ENCODE peak calls at places on chromosomes 16 and 17, in eight cellular contexts. One of them, this sample, is unnamed.

GRCh38 chr16:2748757-2749455 is 3.5 kb upstream of the SRRM2 start:
- DNase-seq in LNCaP clone FGC: no peak
- DNase-seq in CD4-positive, alpha-beta memory T cell: no peak
- DNase-seq in trophoblast cell: no peak
- DNase-seq in foreskin fibroblast: no peak
- DNase-seq in skeletal muscle cell: no peak
- DNase-seq in astrocyte of the spinal cord: no peak
- DNase-seq in adipocyte: no peak
- DNase-seq in this sample: no peak

GRCh38 chr17:45312477-45313418 is 4.1 kb downstream of the MAP3K14 start:
- DNase-seq in LNCaP clone FGC: no peak
- DNase-seq in CD4-positive, alpha-beta memory T cell: peak; percentile 30
- DNase-seq in trophoblast cell: peak; percentile 10
- DNase-seq in foreskin fibroblast: no peak
- DNase-seq in skeletal muscle cell: no peak
- DNase-seq in astrocyte of the spinal cord: no peak
- DNase-seq in adipocyte: no peak
- DNase-seq in this sample: no peak

GRCh38 chr17:48471807-48472484 is 41.9 kb upstream of the SKAP1 start:
- DNase-seq in LNCaP clone FGC: no peak
- DNase-seq in CD4-positive, alpha-beta memory T cell: no peak
- DNase-seq in trophoblast cell: no peak
- DNase-seq in foreskin fibroblast: no peak
- DNase-seq in skeletal muscle cell: no peak
- DNase-seq in astrocyte of the spinal cord: no peak
- DNase-seq in adipocyte: no peak
- DNase-seq in this sample: no peak

GRCh38 chr16:50335198-50335958 is 33.4 kb downstream of the BRD7 start:
- DNase-seq in LNCaP clone FGC: no peak
- DNase-seq in CD4-positive, alpha-beta memory T cell: peak; percentile 71
- DNase-seq in trophoblast cell: peak; percentile 55
- DNase-seq in foreskin fibroblast: no peak
- DNase-seq in skeletal muscle cell: no peak
- DNase-seq in astrocyte of the spinal cord: no peak
- DNase-seq in adipocyte: no peak
- DNase-seq in this sample: no peak

GRCh38 chr17:82246365-82247174 is 17.7 kb downstream of the SLC16A3 start:
- DNase-seq in LNCaP clone FGC: no peak
- DNase-seq in CD4-positive, alpha-beta memory T cell: no peak
- DNase-seq in trophoblast cell: peak; percentile 49
- DNase-seq in foreskin fibroblast: no peak
- DNase-seq in skeletal muscle cell: no peak
- DNase-seq in astrocyte of the spinal cord: peak; percentile 81
- DNase-seq in adipocyte: no peak
- DNase-seq in this sample: no peak

GRCh38 chr17:80957461-80957941 is 34.1 kb upstream of the CHMP6 start:
- DNase-seq in LNCaP clone FGC: no peak
- DNase-seq in CD4-positive, alpha-beta memory T cell: no peak
- DNase-seq in trophoblast cell: no peak
- DNase-seq in foreskin fibroblast: no peak
- DNase-seq in skeletal muscle cell: no peak
- DNase-seq in astrocyte of the spinal cord: no peak
- DNase-seq in adipocyte: no peak
- DNase-seq in this sample: no peak

GRCh38 chr17:66304304-66305174 is 2.1 kb downstream of the PRKCA start:
- DNase-seq in LNCaP clone FGC: no peak
- DNase-seq in CD4-positive, alpha-beta memory T cell: peak; percentile 20
- DNase-seq in trophoblast cell: no peak
- DNase-seq in foreskin fibroblast: no peak
- DNase-seq in skeletal muscle cell: no peak
- DNase-seq in astrocyte of the spinal cord: peak; percentile 42
- DNase-seq in adipocyte: peak; percentile 41
- DNase-seq in this sample: no peak

GRCh38 chr16:12781777-12782176 is 21.9 kb downstream of the CPPED1 start:
- DNase-seq in LNCaP clone FGC: no peak
- DNase-seq in CD4-positive, alpha-beta memory T cell: no peak
- DNase-seq in trophoblast cell: no peak
- DNase-seq in foreskin fibroblast: no peak
- DNase-seq in skeletal muscle cell: no peak
- DNase-seq in astrocyte of the spinal cord: no peak
- DNase-seq in adipocyte: no peak
- DNase-seq in this sample: no peak

GRCh38 chr17:79027925-79028491 is 4.0 kb downstream of the C1QTNF1 start:
- DNase-seq in LNCaP clone FGC: no peak
- DNase-seq in CD4-positive, alpha-beta memory T cell: no peak
- DNase-seq in trophoblast cell: no peak
- DNase-seq in foreskin fibroblast: peak; percentile 65
- DNase-seq in skeletal muscle cell: no peak
- DNase-seq in astrocyte of the spinal cord: no peak
- DNase-seq in adipocyte: peak; percentile 55
- DNase-seq in this sample: no peak

DNA sequence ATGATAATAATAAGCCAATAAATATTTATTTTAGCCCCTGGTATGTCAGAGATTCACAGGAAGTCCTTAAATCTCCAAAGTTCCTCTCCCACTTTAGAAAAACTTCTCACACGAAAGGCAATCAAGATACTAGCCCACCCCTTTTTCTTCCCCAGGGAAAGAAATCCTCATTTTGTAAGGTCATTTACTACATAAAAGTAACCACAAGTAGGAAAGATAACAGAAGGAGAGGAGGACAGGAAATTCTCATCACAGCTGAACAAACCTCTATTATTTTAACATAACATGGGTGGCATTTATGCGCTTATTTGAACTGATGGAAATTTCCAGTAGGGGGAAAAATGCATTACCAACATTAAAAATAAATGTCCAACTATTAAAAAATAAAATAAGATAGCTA is 3.4 kb downstream of the FAM222B start:
- DNase-seq in LNCaP clone FGC: no peak
- DNase-seq in CD4-positive, alpha-beta memory T cell: no peak
- DNase-seq in trophoblast cell: no peak
- DNase-seq in foreskin fibroblast: no peak
- DNase-seq in skeletal muscle cell: no peak
- DNase-seq in astrocyte of the spinal cord: peak; percentile 42
- DNase-seq in adipocyte: no peak
- DNase-seq in this sample: no peak
- H3K4me3 ChIP-seq in LNCaP clone FGC: no peak overlapping the region
- H3K4me3 ChIP-seq in CD4-positive, alpha-beta memory T cell: no peak overlapping the region
- H3K4me3 ChIP-seq in trophoblast cell: no peak overlapping the region
- H3K4me3 ChIP-seq in foreskin fibroblast: no peak overlapping the region
- H3K4me3 ChIP-seq in skeletal muscle cell: no peak overlapping the region
- H3K4me3 ChIP-seq in astrocyte of the spinal cord: no peak overlapping the region
- H3K4me3 ChIP-seq in adipocyte: no peak overlapping the region
- H3K4me3 ChIP-seq in this sample: no peak overlapping the region

GRCh38 chr17:61458000-61458399 is 5.8 kb downstream of the TBX4 start:
- DNase-seq in LNCaP clone FGC: no peak
- DNase-seq in CD4-positive, alpha-beta memory T cell: no peak
- DNase-seq in trophoblast cell: no peak
- DNase-seq in foreskin fibroblast: no peak
- DNase-seq in skeletal muscle cell: no peak
- DNase-seq in astrocyte of the spinal cord: no peak
- DNase-seq in adipocyte: no peak
- DNase-seq in this sample: no peak

GRCh38 chr17:61455754-61456681 is 3.8 kb downstream of the TBX4 start:
- DNase-seq in LNCaP clone FGC: no peak
- DNase-seq in CD4-positive, alpha-beta memory T cell: no peak
- DNase-seq in trophoblast cell: no peak
- DNase-seq in foreskin fibroblast: no peak
- DNase-seq in skeletal muscle cell: no peak
- DNase-seq in astrocyte of the spinal cord: no peak
- DNase-seq in adipocyte: no peak
- DNase-seq in this sample: no peak

GRCh38 chr17:61454932-61455753 is 2.9 kb downstream of the TBX4 start:
- DNase-seq in LNCaP clone FGC: no peak
- DNase-seq in CD4-positive, alpha-beta memory T cell: no peak
- DNase-seq in trophoblast cell: no peak
- DNase-seq in foreskin fibroblast: no peak
- DNase-seq in skeletal muscle cell: no peak
- DNase-seq in astrocyte of the spinal cord: no peak
- DNase-seq in adipocyte: no peak
- DNase-seq in this sample: no peak

GRCh38 chr17:61457226-61457983 is 5.2 kb downstream of the TBX4 start:
- DNase-seq in LNCaP clone FGC: no peak
- DNase-seq in CD4-positive, alpha-beta memory T cell: no peak
- DNase-seq in trophoblast cell: no peak
- DNase-seq in foreskin fibroblast: no peak
- DNase-seq in skeletal muscle cell: no peak
- DNase-seq in astrocyte of the spinal cord: no peak
- DNase-seq in adipocyte: no peak
- DNase-seq in this sample: no peak

DNA sequence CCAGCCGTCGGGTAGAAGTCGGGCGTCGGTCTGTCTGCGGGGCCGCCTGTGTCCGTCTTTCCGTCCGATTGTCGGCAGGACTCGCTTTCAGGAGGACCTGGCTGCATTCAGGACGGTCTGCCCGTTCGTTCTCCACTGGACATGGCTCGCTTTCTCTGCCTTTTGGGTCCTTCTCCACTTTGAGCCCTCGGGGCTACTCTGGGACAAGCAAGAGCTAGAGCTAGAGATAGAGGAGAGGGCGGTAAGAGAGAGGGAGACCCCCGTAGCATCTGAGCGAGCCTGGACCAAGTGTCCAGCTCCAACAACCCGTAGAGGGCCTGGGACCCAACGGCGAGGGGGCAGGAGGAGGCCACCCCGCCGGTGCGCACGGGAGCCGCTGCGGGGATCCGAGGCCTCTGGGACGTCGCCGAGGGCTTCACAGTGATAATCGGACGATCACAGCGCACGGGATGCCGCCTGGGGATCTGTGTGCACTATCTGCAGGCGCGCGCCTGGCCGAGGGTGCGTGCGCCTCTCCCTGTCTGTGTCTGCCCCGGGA is 4.5 kb downstream of the TBX4 start:
- DNase-seq in LNCaP clone FGC: no peak
- DNase-seq in CD4-positive, alpha-beta memory T cell: no peak
- DNase-seq in trophoblast cell: no peak
- DNase-seq in foreskin fibroblast: no peak
- DNase-seq in skeletal muscle cell: no peak
- DNase-seq in astrocyte of the spinal cord: no peak
- DNase-seq in adipocyte: no peak
- DNase-seq in this sample: no peak
- H3K4me3 ChIP-seq in LNCaP clone FGC: no peak overlapping the region
- H3K4me3 ChIP-seq in CD4-positive, alpha-beta memory T cell: no peak overlapping the region
- H3K4me3 ChIP-seq in trophoblast cell: no peak overlapping the region
- H3K4me3 ChIP-seq in foreskin fibroblast: peak overlapping the region; percentile 79
- H3K4me3 ChIP-seq in skeletal muscle cell: no peak overlapping the region
- H3K4me3 ChIP-seq in astrocyte of the spinal cord: no peak overlapping the region
- H3K4me3 ChIP-seq in adipocyte: no peak overlapping the region
- H3K4me3 ChIP-seq in this sample: no peak overlapping the region

GRCh38 chr16:72886366-72886974 is 161.5 kb downstream of the ZFHX3 start:
- DNase-seq in LNCaP clone FGC: no peak
- DNase-seq in CD4-positive, alpha-beta memory T cell: no peak
- DNase-seq in trophoblast cell: no peak
- DNase-seq in foreskin fibroblast: no peak
- DNase-seq in skeletal muscle cell: no peak
- DNase-seq in astrocyte of the spinal cord: no peak
- DNase-seq in adipocyte: no peak
- DNase-seq in this sample: no peak

GRCh38 chr16:72890587-72890986 is 157.3 kb downstream of the ZFHX3 start:
- DNase-seq in LNCaP clone FGC: no peak
- DNase-seq in CD4-positive, alpha-beta memory T cell: no peak
- DNase-seq in trophoblast cell: no peak
- DNase-seq in foreskin fibroblast: no peak
- DNase-seq in skeletal muscle cell: no peak
- DNase-seq in astrocyte of the spinal cord: no peak
- DNase-seq in adipocyte: no peak
- DNase-seq in this sample: no peak

GRCh38 chr16:72884573-72884972 is 163.4 kb downstream of the ZFHX3 start:
- DNase-seq in LNCaP clone FGC: no peak
- DNase-seq in CD4-positive, alpha-beta memory T cell: no peak
- DNase-seq in trophoblast cell: no peak
- DNase-seq in foreskin fibroblast: no peak
- DNase-seq in skeletal muscle cell: no peak
- DNase-seq in astrocyte of the spinal cord: no peak
- DNase-seq in adipocyte: no peak
- DNase-seq in this sample: no peak

GRCh38 chr16:72889616-72890235 is 158.2 kb downstream of the ZFHX3 start:
- DNase-seq in LNCaP clone FGC: no peak
- DNase-seq in CD4-positive, alpha-beta memory T cell: no peak
- DNase-seq in trophoblast cell: peak; percentile 88
- DNase-seq in foreskin fibroblast: no peak
- DNase-seq in skeletal muscle cell: no peak
- DNase-seq in astrocyte of the spinal cord: no peak
- DNase-seq in adipocyte: no peak
- DNase-seq in this sample: no peak

DNA sequence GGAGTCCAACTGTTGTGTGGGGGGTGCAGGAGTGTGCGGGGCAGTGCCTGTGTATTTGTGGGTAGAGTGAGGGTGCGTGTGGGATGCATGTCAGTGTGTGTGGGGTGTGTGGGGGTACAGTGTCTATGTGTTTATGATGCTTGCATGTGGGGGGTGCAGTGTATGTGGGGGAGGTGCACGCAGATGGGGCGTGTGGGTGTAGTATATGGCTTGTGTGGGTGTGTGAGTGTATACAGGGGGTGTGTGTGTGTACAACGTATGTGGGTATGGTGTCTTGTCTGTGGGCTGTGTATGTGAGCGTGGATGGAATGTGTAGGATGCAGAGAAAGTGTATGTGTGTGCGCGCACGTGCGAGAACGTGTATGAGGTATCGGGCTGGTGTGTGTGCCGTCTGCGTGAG is 160.4 kb downstream of the ZFHX3 start:
- DNase-seq in LNCaP clone FGC: no peak
- DNase-seq in CD4-positive, alpha-beta memory T cell: no peak
- DNase-seq in trophoblast cell: no peak
- DNase-seq in foreskin fibroblast: no peak
- DNase-seq in skeletal muscle cell: no peak
- DNase-seq in astrocyte of the spinal cord: no peak
- DNase-seq in adipocyte: no peak
- DNase-seq in this sample: no peak
- H3K4me3 ChIP-seq in LNCaP clone FGC: no peak overlapping the region
- H3K4me3 ChIP-seq in CD4-positive, alpha-beta memory T cell: no peak overlapping the region
- H3K4me3 ChIP-seq in trophoblast cell: peak overlapping the region; percentile 29
- H3K4me3 ChIP-seq in foreskin fibroblast: no peak overlapping the region
- H3K4me3 ChIP-seq in skeletal muscle cell: no peak overlapping the region
- H3K4me3 ChIP-seq in astrocyte of the spinal cord: no peak overlapping the region
- H3K4me3 ChIP-seq in adipocyte: no peak overlapping the region
- H3K4me3 ChIP-seq in this sample: no peak overlapping the region

DNA sequence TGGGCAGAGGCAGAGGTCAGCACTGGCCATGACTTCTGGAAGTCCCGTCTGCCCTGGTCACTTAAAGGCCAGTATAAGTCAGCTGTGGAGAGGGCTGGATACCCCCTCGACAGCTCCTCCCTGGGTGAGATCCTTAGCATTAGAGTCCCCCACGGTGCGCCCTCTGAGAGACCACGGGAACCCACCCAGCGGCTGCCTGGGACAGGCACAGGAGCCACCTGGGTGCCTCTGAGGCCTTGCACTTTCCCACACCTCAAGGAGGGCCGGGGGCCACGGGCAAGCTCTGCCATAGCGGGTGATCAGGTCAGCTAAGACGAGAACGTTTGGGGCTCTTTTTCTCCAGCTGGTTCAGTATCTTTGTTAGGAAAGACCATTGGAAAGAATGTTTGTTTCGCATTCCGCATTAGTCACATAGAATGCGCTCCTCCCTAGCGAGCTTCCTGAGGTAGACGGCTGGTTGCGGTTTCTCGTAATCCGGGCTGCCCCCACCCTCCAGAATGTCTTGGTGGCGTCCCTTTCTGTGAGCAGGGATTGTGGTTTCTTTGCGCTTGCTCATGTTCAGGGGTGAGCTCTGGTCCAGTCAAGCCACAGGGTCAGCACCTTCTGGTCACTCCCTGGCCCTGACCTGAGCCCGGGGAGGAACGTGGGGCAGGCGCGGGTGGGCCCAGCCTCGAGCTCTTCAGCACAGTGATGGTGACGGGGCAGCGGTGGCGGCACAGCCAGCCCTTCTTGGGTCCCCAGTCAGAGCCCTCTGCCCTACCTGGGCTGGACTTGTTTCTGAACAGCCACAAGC is 25.2 kb downstream of the NME3 start:
- DNase-seq in LNCaP clone FGC: no peak
- DNase-seq in CD4-positive, alpha-beta memory T cell: no peak
- DNase-seq in trophoblast cell: peak; percentile 97
- DNase-seq in foreskin fibroblast: no peak
- DNase-seq in skeletal muscle cell: peak; percentile 39
- DNase-seq in astrocyte of the spinal cord: peak; percentile 92
- DNase-seq in adipocyte: peak; percentile 90
- DNase-seq in this sample: peak; percentile 12
- H3K4me3 ChIP-seq in LNCaP clone FGC: no peak overlapping the region
- H3K4me3 ChIP-seq in CD4-positive, alpha-beta memory T cell: no peak overlapping the region
- H3K4me3 ChIP-seq in trophoblast cell: no peak overlapping the region
- H3K4me3 ChIP-seq in foreskin fibroblast: no peak overlapping the region
- H3K4me3 ChIP-seq in skeletal muscle cell: no peak overlapping the region
- H3K4me3 ChIP-seq in astrocyte of the spinal cord: peak overlapping the region; percentile 20
- H3K4me3 ChIP-seq in adipocyte: no peak overlapping the region
- H3K4me3 ChIP-seq in this sample: no peak overlapping the region

This sample was measured in AG04449.